ENCODE peak calls at places on chromosome 7, in five cellular contexts. R is fibroblast of the conjunctiva; I is mammary epithelial cell; Z is NT2/D1; U is activated T-helper 1 cell treated with anti-CD3 and anti-CD28 coated beads, Interleukin-2, amount 50 U/mL, for 16 hours. T is an unnamed sample.

GRCh38 chr7:34061175-34061574 is 155.8 kb downstream of the BMPER start:
- DNase-seq in R (peak), I (peak), Z (no peak), U (no peak), T (no peak)

GRCh38 chr7:116395125-116395791 is 104.3 kb upstream of the CAV2 start:
- DNase-seq in R (peak), I (peak), Z (no peak), U (no peak), T (no peak)

GRCh38 chr7:38542156-38542555 is 89.0 kb downstream of the AMPH start:
- DNase-seq in R (no peak), I (no peak), Z (no peak), U (no peak), T (no peak)

GRCh38 chr7:140672382-140673062 is at the start of gene ADCK2:
- DNase-seq in R (no peak), I (peak), Z (no peak), U (peak), T (no peak)

GRCh38 chr7:14902589-14902963 is at the start of gene DGKB:
- DNase-seq in R (no peak), I (no peak), Z (no peak), U (no peak), T (no peak)

GRCh38 chr7:64045301-64046040 is at the start of gene ZNF727:
- DNase-seq in R (no peak), I (no peak), Z (no peak), U (no peak), T (peak)

GRCh38 chr7:114426380-114426779 is 11.8 kb downstream of the FOXP2 start:
- DNase-seq in R (no peak), I (no peak), Z (no peak), U (no peak), T (no peak)

GRCh38 chr7:100003711-100004661 is 11.4 kb upstream of the ZKSCAN1 start:
- DNase-seq in R (no peak), I (no peak), Z (peak), U (no peak), T (peak)

GRCh38 chr7:150388709-150389531 is 9.8 kb downstream of the ZNF775 start:
- DNase-seq in R (no peak), I (no peak), Z (no peak), U (no peak), T (peak)

GRCh38 chr7:2510130-2510776 is 9.3 kb upstream of the LFNG start:
- DNase-seq in R (no peak), I (no peak), Z (no peak), U (no peak), T (no peak)

GRCh38 chr7:12709731-12710502 is 22.5 kb downstream of the ARL4A start:
- DNase-seq in R (no peak), I (no peak), Z (no peak), U (no peak), T (no peak)

GRCh38 chr7:98105942-98106544 is 619 bp upstream of the LMTK2 start:
- DNase-seq in R (no peak), I (peak), Z (no peak), U (no peak), T (no peak)

GRCh38 chr7:29038463-29038862 is 80.3 kb upstream of the TRIL start:
- DNase-seq in R (no peak), I (no peak), Z (no peak), U (no peak), T (no peak)

GRCh38 chr7:51234139-51234538 is 82.5 kb downstream of the COBL start:
- DNase-seq in R (no peak), I (no peak), Z (no peak), U (no peak), T (no peak)

GRCh38 chr7:38463277-38464224 is 167.6 kb downstream of the AMPH start:
- DNase-seq in R (peak), I (peak), Z (no peak), U (peak), T (no peak)

GRCh38 chr7:121366852-121367431 is 29.2 kb downstream of the FAM3C start:
- DNase-seq in R (peak), I (no peak), Z (no peak), U (no peak), T (no peak)

GRCh38 chr7:133039614-133040013 is 42.3 kb downstream of the CHCHD3 start:
- DNase-seq in R (no peak), I (no peak), Z (no peak), U (no peak), T (no peak)

GRCh38 chr7:72805526-72806494 is 22.2 kb downstream of the TYW1B start:
- DNase-seq in R (no peak), I (peak), Z (no peak), U (no peak), T (no peak)

GRCh38 chr7:148999166-148999565 is 29.1 kb downstream of the PDIA4 start:
- DNase-seq in R (no peak), I (no peak), Z (no peak), U (no peak), T (no peak)

GRCh38 chr7:5439572-5440496 is 16.2 kb upstream of the TNRC18 start:
- DNase-seq in R (no peak), I (no peak), Z (no peak), U (no peak), T (no peak)

GRCh38 chr7:98867271-98867701 is 2.5 kb downstream of the TMEM130 start:
- DNase-seq in R (no peak), I (no peak), Z (no peak), U (no peak), T (no peak)

GRCh38 chr7:75866129-75866496 is 12.7 kb upstream of the RHBDD2 start:
- DNase-seq in R (no peak), I (no peak), Z (no peak), U (no peak), T (no peak)

GRCh38 chr7:55026867-55027490 is 8.2 kb downstream of the EGFR start:
- DNase-seq in R (no peak), I (peak), Z (no peak), U (no peak), T (no peak)

GRCh38 chr7:5692845-5693278 is 88.6 kb downstream of the RNF216 start:
- DNase-seq in R (no peak), I (peak), Z (no peak), U (no peak), T (no peak)

T was measured in breast epithelium.